ENCODE peak calls at places on chromosomes 13 and 19, in four cellular contexts. One of them, this sample, is unnamed.

GRCh38 chr13:113820813-113821651 is 42.8 kb downstream of the GAS6 start:
- DNase-seq in A549: peak
- DNase-seq in GM12878: no peak
- DNase-seq in HepG2: no peak
- DNase-seq in this sample: peak

GRCh38 chr13:67277581-67277980 is 47.4 kb upstream of the PCDH9 start:
- DNase-seq in A549: no peak
- DNase-seq in GM12878: no peak
- DNase-seq in HepG2: no peak
- DNase-seq in this sample: no peak

GRCh38 chr13:60617863-60618733 is 221.1 kb downstream of the TDRD3 start:
- DNase-seq in A549: peak
- DNase-seq in GM12878: no peak
- DNase-seq in HepG2: peak
- DNase-seq in this sample: peak

GRCh38 chr19:44620667-44621066 is 7.3 kb downstream of the IGSF23 start:
- DNase-seq in A549: no peak
- DNase-seq in GM12878: no peak
- DNase-seq in HepG2: no peak
- DNase-seq in this sample: no peak

GRCh38 chr19:33240181-33240771 is 14.6 kb upstream of the SLC7A10 start:
- DNase-seq in A549: no peak
- DNase-seq in GM12878: no peak
- DNase-seq in HepG2: no peak
- DNase-seq in this sample: no peak

GRCh38 chr13:24851546-24851945 is 87.6 kb downstream of the RNF17 start:
- DNase-seq in A549: no peak
- DNase-seq in GM12878: no peak
- DNase-seq in HepG2: no peak
- DNase-seq in this sample: no peak

GRCh38 chr19:14347999-14348889 is 33.0 kb upstream of the ADGRE5 start:
- DNase-seq in A549: peak
- DNase-seq in GM12878: no peak
- DNase-seq in HepG2: peak
- DNase-seq in this sample: peak

GRCh38 chr19:50736338-50736737 is 13.2 kb downstream of the CLEC11A start:
- DNase-seq in A549: no peak
- DNase-seq in GM12878: no peak
- DNase-seq in HepG2: no peak
- DNase-seq in this sample: no peak

GRCh38 chr19:11797491-11797890 is 832 bp upstream of the ZNF491 start:
- DNase-seq in A549: peak
- DNase-seq in GM12878: peak
- DNase-seq in HepG2: peak
- DNase-seq in this sample: peak

GRCh38 chr19:13078897-13079541 is 23.6 kb downstream of the LYL1 start:
- DNase-seq in A549: no peak
- DNase-seq in GM12878: no peak
- DNase-seq in HepG2: no peak
- DNase-seq in this sample: peak

GRCh38 chr19:7831452-7831851 is 1.4 kb downstream of the EVI5L start:
- DNase-seq in A549: peak
- DNase-seq in GM12878: no peak
- DNase-seq in HepG2: peak
- DNase-seq in this sample: peak
- TF ChIP-seq KDM1A in A549: no peak
- TF ChIP-seq KDM1A in GM12878: no peak
- TF ChIP-seq KDM1A in HepG2: no peak
- TF ChIP-seq KDM1A in this sample: no peak

GRCh38 chr19:41324921-41325639 is 15.1 kb downstream of the CCDC97 start:
- DNase-seq in A549: peak
- DNase-seq in GM12878: no peak
- DNase-seq in HepG2: peak
- DNase-seq in this sample: peak
- TF ChIP-seq KDM1A in A549: no peak
- TF ChIP-seq KDM1A in GM12878: no peak
- TF ChIP-seq KDM1A in HepG2: no peak
- TF ChIP-seq KDM1A in this sample: peak

DNA sequence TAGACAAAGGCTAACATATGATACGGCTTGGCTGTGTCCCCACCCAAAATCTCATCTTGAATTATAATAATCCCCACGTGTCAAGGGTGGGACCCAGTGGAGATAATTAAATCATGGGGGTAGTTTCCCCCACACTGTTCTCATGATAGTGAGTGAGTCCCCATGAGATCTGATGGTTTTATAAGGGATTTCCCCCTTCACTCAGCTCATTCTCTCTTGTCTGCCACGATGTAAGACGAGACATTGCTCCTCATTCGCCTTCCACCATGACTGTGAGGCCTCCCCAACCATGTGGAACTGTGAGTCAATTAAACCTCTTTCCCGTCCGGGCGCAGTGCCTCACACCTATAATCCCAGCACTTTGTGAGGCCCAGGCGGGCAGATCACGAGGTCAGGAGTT is 143.5 kb downstream of the RXFP2 start:
- DNase-seq in A549: no peak
- DNase-seq in GM12878: no peak
- DNase-seq in HepG2: no peak
- DNase-seq in this sample: no peak
- TF ChIP-seq KDM1A in A549: no peak
- TF ChIP-seq KDM1A in GM12878: no peak
- TF ChIP-seq KDM1A in HepG2: no peak
- TF ChIP-seq KDM1A in this sample: no peak

GRCh38 chr19:18097217-18097992 is at the start of gene MAST3:
- DNase-seq in A549: peak
- DNase-seq in GM12878: peak
- DNase-seq in HepG2: peak
- DNase-seq in this sample: peak
- TF ChIP-seq KDM1A in A549: peak
- TF ChIP-seq KDM1A in GM12878: peak
- TF ChIP-seq KDM1A in HepG2: peak
- TF ChIP-seq KDM1A in this sample: peak

GRCh38 chr19:6803036-6803404 is 30.5 kb downstream of the VAV1 start:
- DNase-seq in A549: no peak
- DNase-seq in GM12878: no peak
- DNase-seq in HepG2: no peak
- DNase-seq in this sample: no peak

GRCh38 chr19:6806488-6806887 is 34.0 kb downstream of the VAV1 start:
- DNase-seq in A549: peak
- DNase-seq in GM12878: no peak
- DNase-seq in HepG2: no peak
- DNase-seq in this sample: peak

GRCh38 chr19:6800991-6801396 is 28.5 kb downstream of the VAV1 start:
- DNase-seq in A549: peak
- DNase-seq in GM12878: no peak
- DNase-seq in HepG2: peak
- DNase-seq in this sample: no peak

GRCh38 chr19:6802336-6803035 is 30.0 kb downstream of the VAV1 start:
- DNase-seq in A549: peak
- DNase-seq in GM12878: peak
- DNase-seq in HepG2: no peak
- DNase-seq in this sample: no peak

DNA sequence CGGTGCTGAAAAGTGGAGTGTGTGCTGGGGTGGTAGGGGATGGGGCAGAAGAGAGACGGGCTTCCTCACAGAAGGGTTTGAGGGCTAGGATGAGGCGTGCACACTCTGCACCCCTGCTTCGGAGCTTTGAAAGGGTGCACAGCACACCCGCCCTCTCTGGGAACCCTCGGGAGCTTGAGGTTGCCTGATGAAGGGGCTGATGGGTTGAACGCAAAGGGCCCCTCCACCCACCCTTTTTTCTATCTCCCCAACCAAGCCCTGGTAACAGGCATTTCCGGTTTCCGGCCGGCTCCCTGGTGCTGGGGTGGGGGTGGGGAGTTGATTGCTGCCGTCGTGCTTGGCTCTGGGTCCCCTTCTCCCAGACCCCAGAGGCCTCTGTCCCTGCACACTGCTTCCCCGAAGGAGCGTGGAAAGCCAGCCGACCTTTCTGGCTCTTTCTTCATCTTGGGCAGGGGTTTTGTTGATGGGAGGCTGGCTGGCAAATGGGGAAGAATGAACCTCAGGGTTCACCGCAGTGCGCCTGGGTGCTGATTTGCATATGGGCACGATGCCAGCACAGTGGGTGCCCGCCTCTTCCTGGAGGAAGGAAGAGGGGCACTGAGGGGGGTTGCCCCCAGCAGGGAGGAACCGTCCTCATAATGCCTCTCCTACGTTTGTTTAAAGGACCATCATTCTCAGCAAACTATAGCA is 29.0 kb downstream of the VAV1 start:
- DNase-seq in A549: peak
- DNase-seq in GM12878: peak
- DNase-seq in HepG2: no peak
- DNase-seq in this sample: peak
- TF ChIP-seq KDM1A in A549: no peak
- TF ChIP-seq KDM1A in GM12878: no peak
- TF ChIP-seq KDM1A in HepG2: no peak
- TF ChIP-seq KDM1A in this sample: no peak

GRCh38 chr19:53785196-53785889 is 38.8 kb downstream of the NLRP12 start:
- DNase-seq in A549: no peak
- DNase-seq in GM12878: no peak
- DNase-seq in HepG2: peak
- DNase-seq in this sample: no peak
- TF ChIP-seq KDM1A in A549: no peak
- TF ChIP-seq KDM1A in GM12878: no peak
- TF ChIP-seq KDM1A in HepG2: no peak
- TF ChIP-seq KDM1A in this sample: no peak

DNA sequence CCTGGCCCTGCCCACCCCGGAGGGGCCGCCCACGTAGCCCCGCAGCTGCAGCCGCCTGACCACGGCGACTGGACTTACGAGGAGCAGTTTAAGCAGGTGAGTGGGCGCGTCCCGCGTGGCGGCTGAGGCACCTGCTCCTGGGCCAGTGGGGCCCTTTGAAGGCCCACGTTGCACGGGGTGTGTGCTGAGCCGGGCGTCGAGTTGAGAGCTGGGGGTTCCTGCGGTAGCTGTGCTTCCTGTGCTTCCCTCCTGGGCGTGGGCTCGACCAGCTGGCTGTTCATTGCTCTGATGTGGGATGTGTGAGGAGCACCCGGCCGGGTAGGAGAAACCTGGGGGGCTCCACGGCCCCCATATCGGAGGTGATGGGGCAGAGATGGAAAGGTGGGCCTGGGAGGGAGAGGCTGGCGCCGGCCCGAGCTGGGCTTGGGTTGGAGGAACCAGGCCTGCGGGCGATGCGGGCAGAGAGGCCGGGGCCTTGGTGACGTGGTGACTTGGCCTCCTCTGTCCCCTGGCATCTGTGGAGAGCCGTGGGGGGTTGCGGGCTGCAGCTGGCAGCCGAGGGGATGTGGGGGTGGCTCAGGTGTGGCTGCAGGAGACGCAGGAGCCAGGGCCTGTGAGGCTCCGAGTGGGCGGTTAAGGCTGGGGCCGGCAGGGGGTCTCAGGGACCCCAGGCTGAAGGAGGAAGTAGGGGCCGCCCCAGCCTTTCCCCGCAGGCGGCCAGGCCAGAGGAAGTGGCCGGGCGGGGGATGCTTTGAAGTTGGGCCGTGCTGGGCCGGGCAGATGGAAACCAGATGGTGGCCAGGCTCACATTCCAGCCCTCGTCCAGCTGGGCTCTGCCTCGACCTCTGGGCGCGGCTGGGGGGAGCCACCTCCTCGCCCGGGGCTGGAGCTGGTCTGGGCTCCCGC is 7.1 kb downstream of the ARID3A start:
- DNase-seq in A549: peak
- DNase-seq in GM12878: no peak
- DNase-seq in HepG2: no peak
- DNase-seq in this sample: no peak
- TF ChIP-seq KDM1A in A549: no peak
- TF ChIP-seq KDM1A in GM12878: no peak
- TF ChIP-seq KDM1A in HepG2: no peak
- TF ChIP-seq KDM1A in this sample: no peak

GRCh38 chr13:48110132-48110868 is 15.4 kb upstream of the MED4 start:
- DNase-seq in A549: no peak
- DNase-seq in GM12878: no peak
- DNase-seq in HepG2: no peak
- DNase-seq in this sample: no peak
- TF ChIP-seq KDM1A in A549: no peak
- TF ChIP-seq KDM1A in GM12878: no peak
- TF ChIP-seq KDM1A in HepG2: no peak
- TF ChIP-seq KDM1A in this sample: no peak

GRCh38 chr13:110726726-110727125 is 13.2 kb downstream of the ING1 start:
- DNase-seq in A549: no peak
- DNase-seq in GM12878: no peak
- DNase-seq in HepG2: no peak
- DNase-seq in this sample: no peak
- TF ChIP-seq KDM1A in A549: no peak
- TF ChIP-seq KDM1A in GM12878: no peak
- TF ChIP-seq KDM1A in HepG2: no peak
- TF ChIP-seq KDM1A in this sample: no peak

This sample was measured in K562.